ENCODE peak calls at places on chromosomes 12 and 14, in six cellular contexts. W is uterus, M is spleen, R is lower leg skin, X is brain microvascular endothelial cell, E is NCI-H2081. Y is an unnamed sample.

GRCh38 chr12:64616221-64616620 is 5.9 kb downstream of the RASSF3 start:
- DNase-seq in W (no peak), M (no peak), R (no peak), X (no peak), E (no peak), Y (no peak)

GRCh38 chr14:43877351-43877900 is 629.7 kb downstream of the FSCB start:
- DNase-seq in W (no peak), M (no peak), R (no peak), X (no peak), E (peak), Y (no peak)

GRCh38 chr14:64771161-64771560 is 66.9 kb downstream of the PLEKHG3 start:
- DNase-seq in W (no peak), M (no peak), R (no peak), X (no peak), E (no peak), Y (no peak)

GRCh38 chr12:6647083-6647604 is at the start of gene ACRBP:
- DNase-seq in W (peak), M (peak), R (peak), X (no peak), E (peak), Y (no peak)

GRCh38 chr12:91574975-91575374 is 392.4 kb upstream of the DCN start:
- DNase-seq in W (no peak), M (no peak), R (no peak), X (no peak), E (no peak), Y (no peak)

GRCh38 chr12:45343269-45344051 is 127.6 kb downstream of the ANO6 start:
- DNase-seq in W (no peak), M (no peak), R (no peak), X (peak), E (no peak), Y (no peak)

GRCh38 chr14:103123128-103123633 is at the start of gene TNFAIP2:
- DNase-seq in W (peak), M (peak), R (peak), X (no peak), E (no peak), Y (no peak)

GRCh38 chr14:68877993-68878575 is 85.2 kb upstream of the ZFP36L1 start:
- DNase-seq in W (no peak), M (no peak), R (no peak), X (no peak), E (no peak), Y (no peak)

GRCh38 chr14:32078030-32078793 is 1.1 kb downstream of the ARHGAP5 start:
- DNase-seq in W (peak), M (no peak), R (peak), X (peak), E (peak), Y (no peak)